ENCODE peak calls at places on chromosomes 6 and 20, in four cellular contexts. L is HCT116, W is HepG2, B is K562. A is an unnamed sample.

GRCh38 chr6:23027281-23027680 is 457.9 kb downstream of the HDGFL1 start:
- DNase-seq in L (no peak), W (no peak), B (no peak), A (no peak)

GRCh38 chr20:51176846-51177245 is 153.9 kb upstream of the KCNG1 start:
- DNase-seq in L (no peak), W (no peak), B (no peak), A (no peak)

GRCh38 chr20:45892828-45893500 is 1.8 kb downstream of the CTSA start:
- DNase-seq in B (no peak), L (no peak), W (no peak), A (no peak)

GRCh38 chr6:23181301-23182110 is 612.1 kb downstream of the HDGFL1 start:
- DNase-seq in W (no peak), L (no peak), B (no peak), A (no peak)

GRCh38 chr6:29129326-29130012 is 21.6 kb downstream of the OR2J3 start:
- DNase-seq in W (no peak), L (no peak), B (no peak), A (no peak)

GRCh38 chr20:43949741-43950618 is 35.3 kb downstream of the TOX2 start:
- DNase-seq in L (no peak), B (peak), W (no peak), A (no peak)

GRCh38 chr6:152848919-152849318 is 98.3 kb downstream of the VIP start:
- DNase-seq in W (no peak), B (no peak), L (no peak), A (no peak)

GRCh38 chr6:24492475-24492874 is 2.3 kb upstream of the ALDH5A1 start:
- DNase-seq in B (peak), W (peak), L (no peak), A (no peak)

GRCh38 chr6:134853111-134854055 is 96.5 kb downstream of the ALDH8A1 start:
- DNase-seq in B (no peak), W (peak), L (peak), A (peak)

GRCh38 chr6:8556370-8557018 is 121.1 kb upstream of the SLC35B3 start:
- DNase-seq in L (peak), B (no peak), W (peak), A (peak)

GRCh38 chr6:452301-453067 is 60.9 kb downstream of the IRF4 start:
- DNase-seq in B (no peak), W (no peak), L (no peak), A (no peak)

GRCh38 chr6:53581161-53581560 is 36.3 kb upstream of the GCLC start:
- DNase-seq in L (no peak), W (no peak), B (no peak), A (no peak)

GRCh38 chr6:130713144-130713543 is 114.1 kb upstream of the SMLR1 start:
- DNase-seq in B (no peak), W (no peak), L (no peak), A (no peak)

GRCh38 chr20:35436175-35436568 is 1.9 kb downstream of the GDF5 start:
- DNase-seq in B (no peak), L (no peak), W (no peak), A (no peak)

GRCh38 chr20:35433337-35433736 is 4.7 kb downstream of the GDF5 start:
- DNase-seq in L (no peak), W (no peak), B (no peak), A (no peak)

GRCh38 chr20:35431621-35432429 is 6.2 kb downstream of the GDF5 start:
- DNase-seq in W (peak), B (no peak), L (no peak), A (no peak)

GRCh38 chr20:35432430-35432735 is 5.6 kb downstream of the GDF5 start:
- DNase-seq in B (no peak), W (no peak), L (no peak), A (no peak)

GRCh38 chr20:35434085-35435005 is 3.7 kb downstream of the GDF5 start:
- DNase-seq in W (no peak), B (no peak), L (no peak), A (no peak)
- TF ChIP-seq POLR2AphosphoS5 in W (no peak), B (no peak), L (no peak), A (no peak)

DNA sequence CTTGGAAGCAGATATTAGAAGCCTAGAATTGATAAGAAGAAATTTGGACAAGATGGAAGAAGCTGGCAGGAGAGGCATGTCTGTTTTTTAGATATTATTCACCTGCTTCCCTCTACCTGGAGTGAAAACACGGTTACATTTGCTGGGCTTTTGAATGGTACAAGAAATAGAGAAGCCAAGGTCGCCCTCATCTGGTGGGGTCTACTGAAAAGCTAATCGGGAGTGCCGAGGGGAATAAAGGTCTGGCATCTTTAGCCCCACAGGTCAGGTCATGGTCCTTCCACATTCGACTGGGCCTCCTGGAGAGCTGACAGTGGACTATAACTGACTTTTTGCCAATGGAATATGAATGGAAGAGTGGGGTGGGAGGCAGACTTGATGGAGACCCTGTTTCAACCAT is 4.6 kb upstream of the C2 start:
- DNase-seq in L (peak), B (no peak), W (peak), A (no peak)
- TF ChIP-seq TCF7L2 in L (no peak), B (no peak), W (no peak), A (no peak)

GRCh38 chr20:38357653-38358207 is 11.4 kb downstream of the LBP start:
- DNase-seq in W (no peak), L (no peak), B (peak), A (no peak)

GRCh38 chr20:38353298-38353697 is 7.0 kb downstream of the LBP start:
- DNase-seq in L (no peak), B (no peak), W (no peak), A (no peak)

GRCh38 chr20:38354227-38354626 is 7.9 kb downstream of the LBP start:
- DNase-seq in B (no peak), W (no peak), L (no peak), A (no peak)

GRCh38 chr20:38358500-38358998 is 12.3 kb downstream of the LBP start:
- DNase-seq in W (no peak), B (no peak), L (no peak), A (no peak)

GRCh38 chr20:38355161-38356012 is 9.1 kb downstream of the LBP start:
- DNase-seq in W (no peak), L (no peak), B (no peak), A (no peak)
- TF ChIP-seq REST in W (no peak), L (no peak), B (no peak), A (no peak)

GRCh38 chr6:43831211-43831610 is 61.2 kb downstream of the VEGFA start:
- DNase-seq in W (no peak), L (no peak), B (no peak), A (no peak)
- TF ChIP-seq POLR2AphosphoS5 in W (no peak), L (no peak), B (no peak), A (no peak)

DNA sequence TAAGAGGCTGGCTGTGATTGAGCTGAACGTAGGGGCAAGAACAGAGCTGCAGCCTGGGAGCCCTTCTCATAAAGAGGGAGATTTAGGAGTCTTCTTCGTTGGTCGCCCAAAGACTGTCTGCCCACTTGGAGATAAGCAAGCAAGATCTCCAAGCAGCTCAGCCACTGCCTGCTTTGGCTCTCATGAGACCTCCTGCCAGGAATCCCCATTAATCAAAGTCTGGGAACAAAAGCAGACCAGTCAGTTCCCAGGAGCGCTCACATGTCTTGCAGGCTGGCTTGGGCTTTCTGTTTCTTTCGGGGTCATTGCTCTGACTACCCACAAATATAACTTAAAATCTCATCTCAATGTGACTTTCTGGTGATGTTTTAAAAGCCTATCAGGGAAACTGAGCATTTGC is 2.4 kb upstream of the ANKRD6 start:
- DNase-seq in W (no peak), L (no peak), B (no peak), A (no peak)
- TF ChIP-seq TCF7L2 in W (no peak), L (no peak), B (no peak), A (no peak)

A was measured in Panc1.